ENCODE peak calls at places on chromosomes 5 and 9, in ten cellular contexts. C is cardiac fibroblast; Z is lower leg skin; Y is BE2C; H is CD8-positive, alpha-beta T cell; J is suprapubic skin; L is WERI-Rb-1; U is transverse colon; W is AG10803; E is AG04450. O is an unnamed sample.

GRCh38 chr5:127848098-127848497 is 144.9 kb downstream of the CCDC192 start:
- DNase-seq in U (peak), C (no peak), H (no peak), W (no peak), L (no peak), Y (no peak), E (no peak), J (no peak), Z (no peak), O (no peak)

GRCh38 chr5:28374492-28374934 is 1336.1 kb upstream of the CDH9 start:
- DNase-seq in C (no peak), W (no peak), Z (no peak), E (no peak), J (no peak), Y (no peak), H (no peak), U (no peak), L (no peak), O (peak)

GRCh38 chr9:87270241-87271234 is 227.1 kb upstream of the DAPK1 start:
- DNase-seq in W (peak), E (no peak), U (no peak), H (no peak), J (no peak), Y (no peak), L (no peak), Z (no peak), C (peak), O (peak)

GRCh38 chr9:18753904-18754303 is 279.1 kb downstream of the SAXO1 start:
- DNase-seq in W (no peak), C (no peak), H (no peak), U (no peak), L (no peak), E (no peak), J (no peak), Z (no peak), Y (no peak), O (no peak)

GRCh38 chr5:76542887-76543690 is 80.1 kb downstream of the F2RL2 start:
- DNase-seq in W (no peak), H (peak), L (no peak), C (no peak), Z (peak), Y (no peak), U (peak), E (no peak), J (no peak), O (peak)

GRCh38 chr9:98860871-98861293 is 53.4 kb downstream of the GALNT12 start:
- DNase-seq in J (no peak), U (peak), C (peak), E (peak), W (peak), Y (no peak), Z (peak), H (no peak), L (peak), O (peak)

GRCh38 chr5:131260895-131261294 is 3.0 kb upstream of the CDC42SE2 start:
- DNase-seq in W (no peak), L (no peak), Z (no peak), C (peak), Y (no peak), E (no peak), H (no peak), J (no peak), U (no peak), O (peak)

GRCh38 chr9:76707510-76707909 is 56.7 kb upstream of the PCA3 start:
- DNase-seq in U (no peak), J (no peak), Y (no peak), L (no peak), W (no peak), E (no peak), C (no peak), H (no peak), Z (no peak), O (no peak)

GRCh38 chr9:114291064-114291474 is 31.8 kb upstream of the ORM1 start:
- DNase-seq in J (peak), C (peak), H (peak), E (no peak), U (peak), Z (peak), W (peak), Y (peak), L (peak), O (peak)

GRCh38 chr9:21031091-21031817 is at the start of gene HACD4:
- DNase-seq in E (no peak), C (peak), L (no peak), U (peak), J (peak), Y (no peak), W (peak), Z (peak), H (peak), O (peak)

GRCh38 chr9:21028476-21028875 is 3.0 kb downstream of the HACD4 start:
- DNase-seq in W (no peak), E (no peak), U (no peak), C (no peak), Y (no peak), J (no peak), H (no peak), L (no peak), Z (no peak), O (no peak)

GRCh38 chr9:21029661-21030060 is 1.8 kb downstream of the HACD4 start:
- DNase-seq in H (no peak), J (no peak), W (no peak), U (no peak), L (no peak), Y (no peak), C (no peak), E (no peak), Z (no peak), O (no peak)

GRCh38 chr9:21031818-21032203 is 371 bp upstream of the HACD4 start:
- DNase-seq in U (no peak), H (no peak), Z (no peak), J (no peak), C (no peak), E (no peak), L (no peak), Y (no peak), W (no peak), O (no peak)

GRCh38 chr9:21030389-21031035 is 928 bp downstream of the HACD4 start:
- DNase-seq in E (no peak), C (peak), J (no peak), Y (no peak), U (no peak), H (no peak), Z (no peak), W (peak), L (no peak), O (peak)
- H3K4me3 ChIP-seq in E (peak), C (no peak), J (peak), Y (no peak), U (peak), H (peak), Z (no peak), W (peak), L (no peak), O (peak)

GRCh38 chr5:36079200-36079761 is 12.6 kb upstream of the UGT3A2 start:
- DNase-seq in E (peak), C (peak), H (no peak), J (no peak), W (peak), U (no peak), L (peak), Y (peak), Z (no peak), O (peak)
- TF ChIP-seq CTCF in E (peak), C (peak), H (peak), J (peak), W (peak), U (peak), L (peak), Y (peak), Z (no peak), O (peak)

GRCh38 chr9:69411246-69411645 is 86.2 kb downstream of the ENTREP1 start:
- DNase-seq in Y (no peak), C (no peak), Z (no peak), E (no peak), L (no peak), U (no peak), J (no peak), H (no peak), W (no peak), O (no peak)

GRCh38 chr9:69412741-69413150 is 87.7 kb downstream of the ENTREP1 start:
- DNase-seq in C (peak), E (peak), J (no peak), L (peak), Z (no peak), H (no peak), W (peak), U (peak), Y (peak), O (peak)

GRCh38 chr9:69411931-69412740 is 87.1 kb downstream of the ENTREP1 start:
- DNase-seq in Z (no peak), J (no peak), C (no peak), U (no peak), H (no peak), W (no peak), Y (no peak), E (no peak), L (no peak), O (no peak)
- H3K4me3 ChIP-seq in Z (no peak), J (no peak), C (no peak), U (no peak), H (no peak), W (no peak), Y (no peak), E (no peak), L (no peak), O (peak)

GRCh38 chr9:127438394-127438793 is 12.8 kb downstream of the RPL12 start:
- DNase-seq in W (no peak), E (no peak), U (no peak), J (no peak), H (no peak), Z (no peak), Y (no peak), L (no peak), C (no peak), O (no peak)

GRCh38 chr9:127437497-127438264 is 13.5 kb downstream of the ZNF79 start:
- DNase-seq in L (no peak), E (no peak), J (no peak), U (no peak), Z (no peak), C (no peak), W (no peak), Y (no peak), H (peak), O (peak)
- TF ChIP-seq CTCF in L (peak), E (peak), J (no peak), U (no peak), Z (no peak), C (no peak), W (peak), Y (no peak), H (no peak), O (peak)

GRCh38 chr9:4933861-4934260 is 51.2 kb upstream of the JAK2 start:
- DNase-seq in H (no peak), Y (no peak), Z (no peak), U (no peak), W (no peak), E (no peak), L (no peak), C (no peak), J (no peak), O (no peak)

GRCh38 chr9:4936277-4936676 is 48.8 kb upstream of the JAK2 start:
- DNase-seq in J (no peak), H (no peak), L (no peak), Z (no peak), Y (no peak), C (no peak), W (no peak), E (no peak), U (no peak), O (no peak)

GRCh38 chr9:4932681-4933080 is 52.4 kb upstream of the JAK2 start:
- DNase-seq in C (no peak), U (no peak), W (no peak), H (no peak), L (no peak), E (no peak), Z (no peak), Y (no peak), J (no peak), O (no peak)

GRCh38 chr9:4934976-4935672 is 49.9 kb upstream of the JAK2 start:
- DNase-seq in Y (no peak), E (no peak), W (peak), J (no peak), C (no peak), H (no peak), U (no peak), L (no peak), Z (no peak), O (peak)

GRCh38 chr9:4933177-4933576 is 51.9 kb upstream of the JAK2 start:
- DNase-seq in C (peak), E (no peak), J (no peak), W (no peak), Z (peak), L (no peak), Y (no peak), U (no peak), H (no peak), O (peak)
- H3K4me3 ChIP-seq in C (no peak), E (no peak), J (no peak), W (no peak), Z (no peak), L (no peak), Y (no peak), U (no peak), H (no peak), O (no peak)

O was measured in choroid plexus epithelial cell.